ENCODE peak calls at places on chromosomes 12 and 14, in seven cellular contexts. One of them, this sample, is unnamed.

GRCh38 chr12:53096089-53096741 is 1.3 kb upstream of the IGFBP6 start:
- DNase-seq in endothelial cell of umbilical vein: no peak
- DNase-seq in HT-29: no peak
- DNase-seq in substantia nigra: no peak
- DNase-seq in Peyer's patch: peak; percentile 67
- DNase-seq in astrocyte of the hippocampus: peak; percentile 23
- DNase-seq in DMS53: no peak
- DNase-seq in this sample: no peak

GRCh38 chr12:19643635-19644034 is 204.3 kb downstream of the AEBP2 start:
- DNase-seq in endothelial cell of umbilical vein: peak; percentile 83
- DNase-seq in HT-29: peak; percentile 45
- DNase-seq in substantia nigra: no peak
- DNase-seq in Peyer's patch: no peak
- DNase-seq in astrocyte of the hippocampus: peak; percentile 73
- DNase-seq in DMS53: peak; percentile 90
- DNase-seq in this sample: no peak

GRCh38 chr12:120581998-120582397 is 796 bp upstream of the POP5 start:
- DNase-seq in endothelial cell of umbilical vein: peak; percentile 38
- DNase-seq in HT-29: no peak
- DNase-seq in substantia nigra: no peak
- DNase-seq in Peyer's patch: no peak
- DNase-seq in astrocyte of the hippocampus: no peak
- DNase-seq in DMS53: peak; percentile 45
- DNase-seq in this sample: no peak

GRCh38 chr12:115979351-115979750 is 298.1 kb downstream of the MED13L start:
- DNase-seq in endothelial cell of umbilical vein: no peak
- DNase-seq in HT-29: no peak
- DNase-seq in substantia nigra: no peak
- DNase-seq in Peyer's patch: no peak
- DNase-seq in astrocyte of the hippocampus: no peak
- DNase-seq in DMS53: no peak
- DNase-seq in this sample: no peak

GRCh38 chr14:90523544-90523943 is 126.7 kb downstream of the CALM1 start:
- DNase-seq in endothelial cell of umbilical vein: no peak
- DNase-seq in HT-29: no peak
- DNase-seq in substantia nigra: no peak
- DNase-seq in Peyer's patch: no peak
- DNase-seq in astrocyte of the hippocampus: peak; percentile 70
- DNase-seq in DMS53: no peak
- DNase-seq in this sample: no peak

GRCh38 chr12:72323881-72324280 is 51.7 kb downstream of the TRHDE start:
- DNase-seq in endothelial cell of umbilical vein: no peak
- DNase-seq in HT-29: no peak
- DNase-seq in substantia nigra: no peak
- DNase-seq in Peyer's patch: no peak
- DNase-seq in astrocyte of the hippocampus: no peak
- DNase-seq in DMS53: no peak
- DNase-seq in this sample: no peak

GRCh38 chr12:32344047-32344446 is 55.3 kb upstream of the FGD4 start:
- DNase-seq in endothelial cell of umbilical vein: no peak
- DNase-seq in HT-29: peak; percentile 51
- DNase-seq in substantia nigra: no peak
- DNase-seq in Peyer's patch: no peak
- DNase-seq in astrocyte of the hippocampus: no peak
- DNase-seq in DMS53: peak; percentile 51
- DNase-seq in this sample: no peak

GRCh38 chr12:130483616-130484180 is 146.0 kb downstream of the PIWIL1 start:
- DNase-seq in endothelial cell of umbilical vein: no peak
- DNase-seq in HT-29: no peak
- DNase-seq in substantia nigra: no peak
- DNase-seq in Peyer's patch: no peak
- DNase-seq in astrocyte of the hippocampus: no peak
- DNase-seq in DMS53: no peak
- DNase-seq in this sample: no peak

GRCh38 chr12:124289634-124290600 is 5.0 kb upstream of the RFLNA start:
- DNase-seq in endothelial cell of umbilical vein: no peak
- DNase-seq in HT-29: no peak
- DNase-seq in substantia nigra: no peak
- DNase-seq in Peyer's patch: no peak
- DNase-seq in astrocyte of the hippocampus: no peak
- DNase-seq in DMS53: peak; percentile 38
- DNase-seq in this sample: no peak

GRCh38 chr14:71521736-71522135 is 410.5 kb upstream of the RGS6 start:
- DNase-seq in endothelial cell of umbilical vein: no peak
- DNase-seq in HT-29: no peak
- DNase-seq in substantia nigra: no peak
- DNase-seq in Peyer's patch: no peak
- DNase-seq in astrocyte of the hippocampus: peak; percentile 30
- DNase-seq in DMS53: no peak
- DNase-seq in this sample: no peak